ENCODE peak calls at places on chromosome 6, in nine cellular contexts. Y, R, K, Z, L, P, V, A and M are unnamed samples. For H3K4me1, the result is how much of the 10 kb centered on the place peaks cover.

GRCh38 chr6:7325750-7326149 is 12.8 kb upstream of the SSR1 start:
- DNase-seq in Y (no peak), R (no peak), K (no peak), Z (no peak), L (no peak), P (no peak), V (no peak), A (no peak), M (no peak)

GRCh38 chr6:155121699-155122098 is 126.6 kb downstream of the TIAM2 start:
- DNase-seq in Y (peak), R (no peak), K (no peak), Z (no peak), L (no peak), P (no peak), V (peak), A (no peak), M (no peak)

GRCh38 chr6:165049362-165049761 is 260.0 kb downstream of the C6orf118 start:
- DNase-seq in Y (peak), R (no peak), K (no peak), Z (no peak), L (peak), P (peak), V (peak), A (no peak), M (no peak)

GRCh38 chr6:32148722-32149576 is 2.8 kb downstream of the PRRT1 start:
- DNase-seq in Y (peak), R (peak), K (peak), Z (no peak), L (peak), P (peak), V (peak), A (no peak), M (peak)

GRCh38 chr6:32086661-32087573 is 22.2 kb downstream of the TNXB start:
- DNase-seq in Y (peak), R (no peak), K (no peak), Z (no peak), L (no peak), P (peak), V (no peak), A (no peak), M (no peak)

GRCh38 chr6:142265476-142265875 is 36.3 kb upstream of the ADGRG6 start:
- DNase-seq in Y (no peak), R (no peak), K (no peak), Z (no peak), L (no peak), P (no peak), V (no peak), A (no peak), M (no peak)

GRCh38 chr6:111462770-111463391 is 20.1 kb downstream of the REV3L start:
- DNase-seq in Y (no peak), R (no peak), K (no peak), Z (no peak), L (no peak), P (no peak), V (no peak), A (no peak), M (no peak)

GRCh38 chr6:153140299-153140698 is 9.2 kb upstream of the RGS17 start:
- DNase-seq in Y (no peak), R (no peak), K (no peak), Z (no peak), L (no peak), P (no peak), V (no peak), A (no peak), M (no peak)

GRCh38 chr6:23213651-23214050 is 644.3 kb downstream of the HDGFL1 start:
- DNase-seq in Y (no peak), R (no peak), K (no peak), Z (no peak), L (no peak), P (no peak), V (no peak), A (no peak), M (no peak)

GRCh38 chr6:126891158-126891557 is 227.3 kb upstream of the RSPO3 start:
- DNase-seq in Y (no peak), R (no peak), K (no peak), Z (no peak), L (no peak), P (no peak), V (no peak), A (no peak), M (no peak)

GRCh38 chr6:3053231-3053508 is 15.1 kb upstream of the RIPK1 start:
- DNase-seq in Y (no peak), R (no peak), K (no peak), Z (no peak), L (no peak), P (no peak), V (no peak), A (no peak), M (no peak)

GRCh38 chr6:24888967-24889366 is 46.8 kb downstream of the RIPOR2 start:
- DNase-seq in Y (no peak), R (no peak), K (no peak), Z (no peak), L (no peak), P (no peak), V (no peak), A (no peak), M (no peak)

GRCh38 chr6:161748535-161749386 is 474.9 kb upstream of the AGPAT4 start:
- DNase-seq in Y (peak), R (peak), K (peak), Z (peak), L (peak), P (no peak), V (peak), A (peak), M (no peak)

GRCh38 chr6:74604279-74604678 is 601.6 kb downstream of the COL12A1 start:
- DNase-seq in Y (no peak), R (no peak), K (no peak), Z (no peak), L (no peak), P (no peak), V (no peak), A (no peak), M (no peak)

GRCh38 chr6:87154641-87155271 is 609 bp upstream of the ZNF292 start:
- DNase-seq in Y (peak), R (no peak), K (no peak), Z (no peak), L (no peak), P (no peak), V (no peak), A (peak), M (no peak)

GRCh38 chr6:151514000-151514730 is 20.3 kb downstream of the CCDC170 start:
- DNase-seq in Y (no peak), R (no peak), K (no peak), Z (no peak), L (no peak), P (no peak), V (no peak), A (no peak), M (no peak)

GRCh38 chr6:90860822-90861601 is 274.1 kb upstream of the MAP3K7 start:
- DNase-seq in Y (no peak), R (no peak), K (no peak), Z (no peak), L (no peak), P (no peak), V (no peak), A (no peak), M (no peak)

GRCh38 chr6:153088796-153089195 is 42.3 kb downstream of the RGS17 start:
- DNase-seq in Y (no peak), R (no peak), K (no peak), Z (no peak), L (no peak), P (no peak), V (no peak), A (no peak), M (no peak)

GRCh38 chr6:19849196-19849595 is 12.0 kb downstream of the ID4 start:
- DNase-seq in Y (no peak), R (no peak), K (no peak), Z (no peak), L (no peak), P (no peak), V (no peak), A (no peak), M (no peak)

GRCh38 chr6:45115696-45116095 is 212.4 kb upstream of the RUNX2 start:
- DNase-seq in Y (no peak), R (no peak), K (no peak), Z (no peak), L (no peak), P (no peak), V (no peak), A (no peak), M (no peak)

GRCh38 chr6:144559865-144560603 is 274.9 kb downstream of the UTRN start:
- DNase-seq in Y (no peak), R (no peak), K (no peak), Z (no peak), L (no peak), P (no peak), V (no peak), A (no peak), M (no peak)

GRCh38 chr6:37994238-37994637 is 174.7 kb downstream of the ZFAND3 start:
- DNase-seq in Y (peak), R (no peak), K (no peak), Z (no peak), L (no peak), P (no peak), V (peak), A (no peak), M (no peak)

GRCh38 chr6:16511723-16512584 is 249.3 kb downstream of the ATXN1 start:
- DNase-seq in Y (no peak), R (peak), K (peak), Z (no peak), L (no peak), P (no peak), V (no peak), A (no peak), M (no peak)

GRCh38 chr6:89553446-89553845 is 85.1 kb downstream of the LYRM2 start:
- DNase-seq in Y (no peak), R (no peak), K (no peak), Z (no peak), L (no peak), P (no peak), V (no peak), A (no peak), M (no peak)

GRCh38 chr6:3621411-3621810 is 130.1 kb downstream of the PXDC1 start:
- DNase-seq in Y (no peak), R (no peak), K (no peak), Z (no peak), L (no peak), P (no peak), V (no peak), A (no peak), M (no peak)

GRCh38 chr6:148154648-148155047 is 188.0 kb upstream of the SASH1 start:
- DNase-seq in Y (no peak), R (no peak), K (no peak), Z (no peak), L (no peak), P (no peak), V (no peak), A (no peak), M (no peak)

GRCh38 chr6:148293181-148293995 is 49.2 kb upstream of the SASH1 start:
- DNase-seq in Y (no peak), R (peak), K (no peak), Z (peak), L (no peak), P (peak), V (no peak), A (no peak), M (no peak)

GRCh38 chr6:15384901-15385300 is 139.0 kb downstream of the JARID2 start:
- DNase-seq in Y (no peak), R (no peak), K (no peak), Z (no peak), L (no peak), P (no peak), V (no peak), A (no peak), M (no peak)

GRCh38 chr6:135941275-135941674 is 89.8 kb downstream of the PDE7B start:
- DNase-seq in Y (no peak), R (no peak), K (no peak), Z (no peak), L (no peak), P (no peak), V (no peak), A (no peak), M (no peak)

GRCh38 chr6:33405541-33405940 is 5.3 kb upstream of the PHF1 start:
- DNase-seq in Y (no peak), R (no peak), K (no peak), Z (no peak), L (no peak), P (no peak), V (no peak), A (no peak), M (no peak)

GRCh38 chr6:85323435-85324040 is 126.3 kb upstream of the NT5E start:
- DNase-seq in Y (peak), R (peak), K (peak), Z (peak), L (peak), P (peak), V (peak), A (peak), M (no peak)

GRCh38 chr6:135833806-135834205 is 17.7 kb upstream of the PDE7B start:
- DNase-seq in Y (no peak), R (no peak), K (no peak), Z (no peak), L (no peak), P (no peak), V (no peak), A (no peak), M (no peak)

GRCh38 chr6:33740204-33740608 is 6.5 kb downstream of the IP6K3 start:
- DNase-seq in Y (no peak), R (peak), K (no peak), Z (peak), L (no peak), P (no peak), V (no peak), A (no peak), M (no peak)

GRCh38 chr6:26092443-26092842 is 5.2 kb downstream of the HFE start:
- DNase-seq in Y (no peak), R (no peak), K (no peak), Z (no peak), L (no peak), P (no peak), V (no peak), A (no peak), M (no peak)

GRCh38 chr6:45504947-45505346 is 127.2 kb upstream of the SUPT3H start:
- DNase-seq in Y (peak), R (peak), K (no peak), Z (no peak), L (no peak), P (peak), V (peak), A (no peak), M (peak)

GRCh38 chr6:27091661-27092315 is 155.7 kb upstream of the PRSS16 start:
- DNase-seq in Y (peak), R (no peak), K (no peak), Z (no peak), L (no peak), P (no peak), V (peak), A (peak), M (peak)

GRCh38 chr6:30601815-30602641 is 15.0 kb downstream of the PPP1R10 start:
- DNase-seq in Y (no peak), R (no peak), K (no peak), Z (no peak), L (no peak), P (no peak), V (no peak), A (no peak), M (no peak)

GRCh38 chr6:143176090-143177021 is 115.7 kb downstream of the AIG1 start:
- DNase-seq in Y (peak), R (no peak), K (no peak), Z (no peak), L (no peak), P (no peak), V (no peak), A (no peak), M (no peak)

GRCh38 chr6:48476257-48476656 is 365.3 kb upstream of the PTCHD4 start:
- DNase-seq in Y (peak), R (no peak), K (no peak), Z (no peak), L (no peak), P (no peak), V (peak), A (no peak), M (no peak)
- H3K4me1 ChIP-seq in Y (under half), R (under half), K (under half), Z (under half), L (under half), P (under half), V (under half), A (under half), M (under half)

GRCh38 chr6:92910636-92911035 is 508.7 kb downstream of the EPHA7 start:
- DNase-seq in Y (no peak), R (no peak), K (no peak), Z (no peak), L (no peak), P (no peak), V (no peak), A (no peak), M (no peak)

GRCh38 chr6:92915466-92915865 is 503.9 kb downstream of the EPHA7 start:
- DNase-seq in Y (no peak), R (no peak), K (no peak), Z (no peak), L (no peak), P (no peak), V (no peak), A (no peak), M (no peak)

GRCh38 chr6:92906385-92906784 is 513.0 kb downstream of the EPHA7 start:
- DNase-seq in Y (no peak), R (no peak), K (no peak), Z (no peak), L (no peak), P (no peak), V (no peak), A (no peak), M (no peak)

GRCh38 chr6:92911301-92911700 is 508.1 kb downstream of the EPHA7 start:
- DNase-seq in Y (no peak), R (no peak), K (no peak), Z (no peak), L (no peak), P (no peak), V (no peak), A (no peak), M (no peak)
- H3K4me3 ChIP-seq in Y (no peak), R (no peak), K (no peak), Z (no peak), L (no peak), P (no peak), V (no peak), A (no peak), M (no peak)

DNA sequence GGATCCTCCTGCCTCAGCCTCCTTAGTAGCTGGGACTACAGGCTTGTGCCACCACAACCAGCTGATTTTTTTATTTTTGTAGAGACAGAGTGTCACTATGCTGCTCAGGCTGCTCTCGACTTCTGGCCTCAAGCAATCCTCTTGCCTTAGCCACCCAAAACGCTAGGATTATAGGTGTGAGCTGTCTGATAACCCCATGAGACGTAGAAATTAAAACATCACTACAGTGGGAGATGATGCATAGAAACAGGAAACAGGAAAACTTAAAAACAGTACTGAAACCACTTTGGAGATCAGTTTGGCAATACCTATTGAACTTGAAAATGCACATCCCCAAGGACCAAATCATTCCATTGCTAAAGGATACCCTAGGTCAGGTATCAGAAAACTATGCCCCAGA is 10.8 kb downstream of the SENP6 start:
- DNase-seq in Y (no peak), R (no peak), K (no peak), Z (no peak), L (no peak), P (no peak), V (no peak), A (no peak), M (no peak)
- H3K4me1 ChIP-seq in Y (under half), R (under half), K (half or more), Z (half or more), L (half or more), P (under half), V (under half), A (under half), M (under half)

GRCh38 chr6:10425177-10425972 is 10.5 kb upstream of the TFAP2A start:
- DNase-seq in Y (peak), R (no peak), K (no peak), Z (no peak), L (no peak), P (no peak), V (peak), A (no peak), M (no peak)

GRCh38 chr6:10424005-10424404 is 9.1 kb upstream of the TFAP2A start:
- DNase-seq in Y (peak), R (no peak), K (no peak), Z (no peak), L (no peak), P (no peak), V (no peak), A (no peak), M (no peak)

GRCh38 chr6:10429638-10430427 is 15.0 kb upstream of the TFAP2A start:
- DNase-seq in Y (peak), R (peak), K (no peak), Z (no peak), L (no peak), P (no peak), V (peak), A (no peak), M (no peak)

GRCh38 chr6:10425973-10426780 is 11.3 kb upstream of the TFAP2A start:
- DNase-seq in Y (peak), R (peak), K (peak), Z (no peak), L (no peak), P (no peak), V (peak), A (no peak), M (no peak)

GRCh38 chr6:10426781-10427279 is 12.0 kb upstream of the TFAP2A start:
- DNase-seq in Y (no peak), R (no peak), K (no peak), Z (no peak), L (no peak), P (no peak), V (no peak), A (no peak), M (no peak)
- H3K4me3 ChIP-seq in Y (peak), R (peak), K (no peak), Z (peak), L (peak), P (peak), V (peak), A (peak), M (peak)

GRCh38 chr6:107820571-107821261 is 3.4 kb downstream of the SCML4 start:
- DNase-seq in Y (no peak), R (no peak), K (no peak), Z (no peak), L (no peak), P (no peak), V (peak), A (no peak), M (no peak)

GRCh38 chr6:107821591-107821990 is 2.5 kb downstream of the SCML4 start:
- DNase-seq in Y (no peak), R (no peak), K (no peak), Z (no peak), L (no peak), P (no peak), V (no peak), A (no peak), M (no peak)

GRCh38 chr6:107822154-107823046 is 1.7 kb downstream of the SCML4 start:
- DNase-seq in Y (no peak), R (no peak), K (peak), Z (no peak), L (no peak), P (no peak), V (no peak), A (no peak), M (no peak)

GRCh38 chr6:107819976-107820551 is 4.0 kb downstream of the SCML4 start:
- DNase-seq in Y (peak), R (no peak), K (peak), Z (no peak), L (no peak), P (no peak), V (peak), A (no peak), M (no peak)

GRCh38 chr6:107823047-107823557 is 1.0 kb downstream of the SCML4 start:
- DNase-seq in Y (no peak), R (no peak), K (no peak), Z (no peak), L (no peak), P (no peak), V (no peak), A (no peak), M (no peak)
- H3K4me1 ChIP-seq in Y (under half), R (half or more), K (under half), Z (under half), L (under half), P (under half), V (under half), A (under half), M (under half)

GRCh38 chr6:54057068-54057467 is 54.2 kb upstream of the MLIP start:
- DNase-seq in Y (no peak), R (no peak), K (no peak), Z (no peak), L (no peak), P (no peak), V (no peak), A (no peak), M (no peak)

GRCh38 chr6:54058236-54058635 is 53.0 kb upstream of the MLIP start:
- DNase-seq in Y (no peak), R (no peak), K (no peak), Z (no peak), L (no peak), P (no peak), V (no peak), A (no peak), M (no peak)

GRCh38 chr6:54056105-54056504 is 55.1 kb upstream of the MLIP start:
- DNase-seq in Y (no peak), R (no peak), K (no peak), Z (no peak), L (no peak), P (no peak), V (no peak), A (no peak), M (no peak)

GRCh38 chr6:54050750-54051149 is 60.5 kb upstream of the MLIP start:
- DNase-seq in Y (no peak), R (no peak), K (no peak), Z (no peak), L (no peak), P (no peak), V (peak), A (no peak), M (no peak)

GRCh38 chr6:54053893-54054391 is 57.3 kb upstream of the MLIP start:
- DNase-seq in Y (peak), R (no peak), K (peak), Z (no peak), L (no peak), P (no peak), V (no peak), A (no peak), M (peak)
- H3K4me3 ChIP-seq in Y (no peak), R (no peak), K (no peak), Z (peak), L (no peak), P (no peak), V (no peak), A (no peak), M (no peak)